ENCODE peak calls at places on chromosomes 12 and 14, in four cellular contexts. C is AML-193, A is amniotic epithelial cell, X is GM20000. T is an unnamed sample.

GRCh38 chr12:91460457-91460856 is 277.8 kb upstream of the DCN start:
- DNase-seq in X (no peak), A (no peak), C (no peak), T (no peak)

GRCh38 chr12:6539276-6540134 is 5.2 kb downstream of the GAPDH start:
- DNase-seq in A (no peak), X (no peak), C (no peak), T (no peak)

GRCh38 chr14:106564058-106564643 is 1037.8 kb downstream of the TMEM121 start:
- DNase-seq in A (no peak), C (peak), X (peak), T (peak)

GRCh38 chr14:69997849-69998248 is 118.6 kb downstream of the SMOC1 start:
- DNase-seq in A (peak), C (no peak), X (no peak), T (no peak)

GRCh38 chr12:76346798-76347420 is 1.3 kb downstream of the BBS10 start:
- DNase-seq in X (peak), A (peak), C (peak), T (no peak)

GRCh38 chr12:46964496-46965098 is 114.8 kb upstream of the PCED1B start:
- DNase-seq in A (peak), X (no peak), C (no peak), T (no peak)

GRCh38 chr14:57634335-57634734 is 140.7 kb upstream of the CCDC198 start:
- DNase-seq in C (no peak), A (no peak), X (no peak), T (no peak)

GRCh38 chr12:88836156-88836555 is 255.9 kb upstream of the KITLG start:
- DNase-seq in X (no peak), A (peak), C (no peak), T (no peak)

GRCh38 chr14:64707661-64708060 is 3.4 kb downstream of the PLEKHG3 start:
- DNase-seq in C (peak), A (peak), X (no peak), T (no peak)

GRCh38 chr14:73776194-73776537 is 62.0 kb upstream of the PNMA1 start:
- DNase-seq in A (no peak), C (no peak), X (no peak), T (no peak)

GRCh38 chr12:132430838-132431826 is 58.8 kb upstream of the FBRSL1 start:
- DNase-seq in C (no peak), A (no peak), X (no peak), T (no peak)

GRCh38 chr12:13135336-13136178 is 32.1 kb upstream of the GSG1 start:
- DNase-seq in A (peak), X (no peak), C (no peak), T (no peak)

GRCh38 chr14:80930836-80931389 is 10.6 kb downstream of the CEP128 start:
- DNase-seq in X (peak), A (peak), C (peak), T (no peak)

GRCh38 chr12:45244561-45245348 is 28.9 kb downstream of the ANO6 start:
- DNase-seq in X (no peak), A (peak), C (peak), T (no peak)

T was measured in NCI-H2107.